ENCODE peak calls at places on chromosome 16, in eight cellular contexts. E is EH, F is HFFc6, M is iris pigment epithelial cell, B is hippocampal formation, C is heart right ventricle, J is AG04450, X is hepatic stellate cell. I is an unnamed sample.

GRCh38 chr16:63361032-63361624 is 1324.9 kb upstream of the CDH8 start:
- DNase-seq in E (peak), F (peak), M (peak), B (peak), C (no peak), J (peak), X (peak), I (peak)

GRCh38 chr16:86604436-86605220 is 26.3 kb downstream of the FOXL1 start:
- DNase-seq in E (no peak), F (no peak), M (no peak), B (no peak), C (no peak), J (no peak), X (no peak), I (no peak)

GRCh38 chr16:20626971-20627370 is 50.8 kb upstream of the ACSM2B start:
- DNase-seq in E (no peak), F (no peak), M (no peak), B (no peak), C (no peak), J (no peak), X (no peak), I (no peak)

GRCh38 chr16:20382202-20382948 is 22.2 kb downstream of the PDILT start:
- DNase-seq in E (no peak), F (no peak), M (no peak), B (no peak), C (no peak), J (no peak), X (no peak), I (no peak)

GRCh38 chr16:58509256-58510096 is 5.8 kb upstream of the SETD6 start:
- DNase-seq in E (no peak), F (no peak), M (no peak), B (no peak), C (no peak), J (no peak), X (no peak), I (no peak)

GRCh38 chr16:54422569-54422978 is 136.0 kb upstream of the IRX3 start:
- DNase-seq in E (peak), F (no peak), M (peak), B (no peak), C (no peak), J (no peak), X (no peak), I (no peak)

GRCh38 chr16:50735629-50736122 is 6.2 kb upstream of the CYLD start:
- DNase-seq in E (no peak), F (no peak), M (no peak), B (no peak), C (no peak), J (no peak), X (no peak), I (no peak)

GRCh38 chr16:27549607-27549856 is 181 bp downstream of the GTF3C1 start:
- DNase-seq in E (no peak), F (no peak), M (no peak), B (no peak), C (no peak), J (no peak), X (no peak), I (no peak)

GRCh38 chr16:89324056-89325010 is 106.8 kb downstream of the ZNF778 start:
- DNase-seq in E (peak), F (peak), M (peak), B (no peak), C (no peak), J (no peak), X (no peak), I (peak)

GRCh38 chr16:29996773-29997250 is 771 bp downstream of the INO80E start:
- DNase-seq in E (no peak), F (no peak), M (no peak), B (no peak), C (no peak), J (no peak), X (no peak), I (no peak)

GRCh38 chr16:27806388-27806787 is 256.4 kb downstream of the KATNIP start:
- DNase-seq in E (no peak), F (no peak), M (no peak), B (no peak), C (no peak), J (no peak), X (no peak), I (no peak)

GRCh38 chr16:56477096-56477878 is 25.9 kb downstream of the OGFOD1 start:
- DNase-seq in E (peak), F (peak), M (peak), B (no peak), C (no peak), J (peak), X (peak), I (peak)

GRCh38 chr16:19882186-19882585 is 2.5 kb downstream of the GPRC5B start:
- DNase-seq in E (no peak), F (no peak), M (no peak), B (peak), C (no peak), J (no peak), X (no peak), I (peak)

GRCh38 chr16:84741351-84741791 is 41.6 kb downstream of the USP10 start:
- DNase-seq in E (peak), F (peak), M (peak), B (peak), C (no peak), J (no peak), X (peak), I (peak)

GRCh38 chr16:65510850-65511249 is 389.0 kb upstream of the CDH11 start:
- DNase-seq in E (peak), F (no peak), M (peak), B (no peak), C (no peak), J (no peak), X (peak), I (peak)